ENCODE peak calls at places on chromosomes 12 and 14, in eight cellular contexts. Z, N, X, I, J, L, K and W are unnamed samples.

GRCh38 chr12:109818253-109818652 is 14.9 kb downstream of the TRPV4 start:
- DNase-seq in Z (no peak), X (no peak), N (no peak), I (no peak), L (no peak), K (no peak), J (no peak), W (no peak)

GRCh38 chr12:2212971-2213869 is 160.4 kb downstream of the CACNA1C start:
- DNase-seq in N (no peak), I (no peak), L (no peak), X (no peak), Z (no peak), K (peak), J (no peak), W (no peak)

GRCh38 chr14:61184117-61184516 is 97.0 kb downstream of the TMEM30B start:
- DNase-seq in L (peak), X (no peak), K (no peak), N (peak), J (no peak), I (no peak), Z (no peak), W (no peak)

GRCh38 chr12:59403259-59403932 is 192.4 kb upstream of the SLC16A7 start:
- DNase-seq in N (peak), Z (peak), J (peak), K (peak), X (peak), L (peak), I (peak), W (peak)

GRCh38 chr14:89337912-89338311 is 79.1 kb downstream of the FOXN3 start:
- DNase-seq in J (no peak), X (no peak), I (no peak), Z (no peak), N (peak), L (peak), K (no peak), W (no peak)

GRCh38 chr14:77022219-77022852 is 6.2 kb downstream of the IRF2BPL start:
- DNase-seq in K (no peak), X (no peak), Z (no peak), L (no peak), I (no peak), J (no peak), N (no peak), W (peak)

GRCh38 chr12:32884962-32885361 is 11.6 kb downstream of the PKP2 start:
- DNase-seq in J (no peak), L (no peak), K (no peak), Z (no peak), I (no peak), X (no peak), N (no peak), W (no peak)

GRCh38 chr14:83874662-83875061 is 1655.3 kb upstream of the FLRT2 start:
- DNase-seq in J (no peak), N (no peak), K (no peak), Z (no peak), L (peak), X (no peak), I (no peak), W (no peak)

GRCh38 chr12:17381211-17381610 is 708.8 kb downstream of the RERGL start:
- DNase-seq in L (no peak), N (no peak), Z (no peak), I (no peak), X (no peak), K (no peak), J (no peak), W (no peak)

GRCh38 chr12:22310276-22310675 is 24.2 kb downstream of the ST8SIA1 start:
- DNase-seq in K (no peak), N (no peak), L (no peak), Z (no peak), I (no peak), X (no peak), J (no peak), W (no peak)

GRCh38 chr14:42533476-42533875 is 926.8 kb downstream of the LRFN5 start:
- DNase-seq in J (no peak), L (no peak), N (no peak), X (no peak), Z (no peak), I (no peak), K (no peak), W (no peak)

GRCh38 chr12:51403159-51403558 is 12.0 kb upstream of the GALNT6 start:
- DNase-seq in N (peak), K (no peak), Z (no peak), J (no peak), L (peak), X (no peak), I (no peak), W (no peak)

GRCh38 chr14:105927661-105928060 is 401.3 kb downstream of the TMEM121 start:
- DNase-seq in K (peak), Z (no peak), L (no peak), N (no peak), I (no peak), J (no peak), X (no peak), W (no peak)

GRCh38 chr12:91009319-91009950 is 4.7 kb upstream of the EPYC start:
- DNase-seq in N (peak), L (peak), J (no peak), X (no peak), Z (no peak), I (no peak), K (no peak), W (no peak)

GRCh38 chr14:62076825-62077660 is 314.8 kb downstream of the SNAPC1 start:
- DNase-seq in N (no peak), L (no peak), Z (no peak), I (no peak), X (no peak), K (no peak), J (no peak), W (no peak)

GRCh38 chr12:123655420-123655819 is 15.5 kb upstream of the TCTN2 start:
- DNase-seq in I (no peak), L (no peak), X (no peak), J (no peak), Z (no peak), K (no peak), N (no peak), W (no peak)

GRCh38 chr12:77648716-77649115 is 182.0 kb upstream of the NAV3 start:
- DNase-seq in I (no peak), J (no peak), K (no peak), N (peak), Z (no peak), L (peak), X (no peak), W (no peak)

GRCh38 chr12:68497702-68498101 is 113.0 kb upstream of the RAP1B start:
- DNase-seq in X (no peak), J (no peak), N (peak), K (no peak), I (no peak), L (peak), Z (no peak), W (no peak)

GRCh38 chr14:72752034-72752412 is 141.9 kb downstream of the DPF3 start:
- DNase-seq in I (no peak), L (no peak), X (no peak), K (no peak), N (no peak), Z (peak), J (no peak), W (no peak)

GRCh38 chr14:57692671-57693070 is 173.2 kb downstream of the SLC35F4 start:
- DNase-seq in I (no peak), X (peak), N (peak), Z (peak), L (peak), J (no peak), K (peak), W (peak)

GRCh38 chr14:32934891-32935633 is 3.6 kb upstream of the NPAS3 start:
- DNase-seq in Z (no peak), N (no peak), X (no peak), L (no peak), J (no peak), I (peak), K (peak), W (peak)

GRCh38 chr14:53608369-53608768 is 348.3 kb downstream of the BMP4 start:
- DNase-seq in K (no peak), N (no peak), J (no peak), Z (no peak), L (no peak), X (peak), I (no peak), W (no peak)

GRCh38 chr12:3077572-3078081 is 448 bp downstream of the TSPAN9 start:
- DNase-seq in J (no peak), I (peak), N (peak), X (no peak), L (peak), K (peak), Z (no peak), W (no peak)

GRCh38 chr12:121107681-121108080 is 25.0 kb upstream of the P2RX7 start:
- DNase-seq in X (no peak), Z (no peak), N (no peak), K (no peak), I (no peak), L (no peak), J (no peak), W (no peak)

GRCh38 chr14:68458840-68459469 is 333.9 kb downstream of the ZFP36L1 start:
- DNase-seq in X (peak), K (no peak), L (peak), J (no peak), I (no peak), Z (no peak), N (peak), W (peak)

GRCh38 chr14:68476212-68476964 is 316.5 kb downstream of the ZFP36L1 start:
- DNase-seq in J (no peak), X (no peak), K (peak), N (peak), I (no peak), Z (no peak), L (peak), W (no peak)

GRCh38 chr14:22395803-22396202 is 193.2 kb downstream of the DAD1 start:
- DNase-seq in J (no peak), X (no peak), N (no peak), L (no peak), Z (no peak), K (no peak), I (no peak), W (no peak)

GRCh38 chr12:60263146-60263545 is 667.3 kb downstream of the SLC16A7 start:
- DNase-seq in K (no peak), Z (no peak), I (no peak), L (no peak), J (no peak), X (no peak), N (no peak), W (no peak)